ENCODE peak calls at places on chromosomes 6 and 20, in six cellular contexts. One of them, this sample, is unnamed.

GRCh38 chr20:25045343-25045712 is 12.6 kb downstream of the ACSS1 start:
- DNase-seq in GM12892: no peak
- DNase-seq in uterus: no peak
- DNase-seq in lower lobe of right lung: peak
- DNase-seq in stimulated activated CD8-positive, alpha-beta memory T cell treated with anti-CD3 and anti-CD28 coated beads, Interleukin-7, amount 100 ng/mL, for 4 hours: no peak
- DNase-seq in GM13977: no peak
- DNase-seq in this sample: no peak

GRCh38 chr20:51319522-51319921 is 223.0 kb downstream of the NFATC2 start:
- DNase-seq in stimulated activated CD8-positive, alpha-beta memory T cell treated with anti-CD3 and anti-CD28 coated beads, Interleukin-7, amount 100 ng/mL, for 4 hours: no peak
- DNase-seq in GM13977: no peak
- DNase-seq in GM12892: no peak
- DNase-seq in lower lobe of right lung: no peak
- DNase-seq in uterus: no peak
- DNase-seq in this sample: no peak

GRCh38 chr6:32416031-32416430 is 9.1 kb upstream of the BTNL2 start:
- DNase-seq in stimulated activated CD8-positive, alpha-beta memory T cell treated with anti-CD3 and anti-CD28 coated beads, Interleukin-7, amount 100 ng/mL, for 4 hours: no peak
- DNase-seq in GM12892: no peak
- DNase-seq in GM13977: no peak
- DNase-seq in lower lobe of right lung: no peak
- DNase-seq in uterus: no peak
- DNase-seq in this sample: no peak

GRCh38 chr20:62728028-62728780 is 19.6 kb downstream of the NTSR1 start:
- DNase-seq in GM13977: no peak
- DNase-seq in uterus: no peak
- DNase-seq in GM12892: no peak
- DNase-seq in stimulated activated CD8-positive, alpha-beta memory T cell treated with anti-CD3 and anti-CD28 coated beads, Interleukin-7, amount 100 ng/mL, for 4 hours: no peak
- DNase-seq in lower lobe of right lung: peak
- DNase-seq in this sample: no peak

GRCh38 chr20:62772618-62772993 is 23.7 kb upstream of the MRGBP start:
- DNase-seq in uterus: no peak
- DNase-seq in GM13977: no peak
- DNase-seq in lower lobe of right lung: no peak
- DNase-seq in GM12892: no peak
- DNase-seq in stimulated activated CD8-positive, alpha-beta memory T cell treated with anti-CD3 and anti-CD28 coated beads, Interleukin-7, amount 100 ng/mL, for 4 hours: no peak
- DNase-seq in this sample: no peak

GRCh38 chr6:144415014-144415413 is 129.9 kb downstream of the UTRN start:
- DNase-seq in uterus: no peak
- DNase-seq in GM13977: no peak
- DNase-seq in stimulated activated CD8-positive, alpha-beta memory T cell treated with anti-CD3 and anti-CD28 coated beads, Interleukin-7, amount 100 ng/mL, for 4 hours: no peak
- DNase-seq in lower lobe of right lung: no peak
- DNase-seq in GM12892: no peak
- DNase-seq in this sample: no peak

GRCh38 chr20:10304474-10305046 is 85.9 kb downstream of the SNAP25 start:
- DNase-seq in GM13977: no peak
- DNase-seq in lower lobe of right lung: no peak
- DNase-seq in stimulated activated CD8-positive, alpha-beta memory T cell treated with anti-CD3 and anti-CD28 coated beads, Interleukin-7, amount 100 ng/mL, for 4 hours: no peak
- DNase-seq in GM12892: no peak
- DNase-seq in uterus: no peak
- DNase-seq in this sample: no peak

GRCh38 chr6:127338936-127339335 is 4.5 kb downstream of the ECHDC1 start:
- DNase-seq in stimulated activated CD8-positive, alpha-beta memory T cell treated with anti-CD3 and anti-CD28 coated beads, Interleukin-7, amount 100 ng/mL, for 4 hours: no peak
- DNase-seq in GM13977: no peak
- DNase-seq in lower lobe of right lung: no peak
- DNase-seq in GM12892: no peak
- DNase-seq in uterus: no peak
- DNase-seq in this sample: no peak

GRCh38 chr20:43667341-43668132 is 623 bp downstream of the MYBL2 start:
- DNase-seq in uterus: no peak
- DNase-seq in GM13977: no peak
- DNase-seq in lower lobe of right lung: no peak
- DNase-seq in stimulated activated CD8-positive, alpha-beta memory T cell treated with anti-CD3 and anti-CD28 coated beads, Interleukin-7, amount 100 ng/mL, for 4 hours: no peak
- DNase-seq in GM12892: peak
- DNase-seq in this sample: peak

GRCh38 chr6:13281630-13282156 is 46.6 kb downstream of the TBC1D7 start:
- DNase-seq in lower lobe of right lung: no peak
- DNase-seq in GM13977: no peak
- DNase-seq in stimulated activated CD8-positive, alpha-beta memory T cell treated with anti-CD3 and anti-CD28 coated beads, Interleukin-7, amount 100 ng/mL, for 4 hours: no peak
- DNase-seq in GM12892: no peak
- DNase-seq in uterus: no peak
- DNase-seq in this sample: no peak

GRCh38 chr20:21133917-21134622 is 8.2 kb downstream of the KIZ start:
- DNase-seq in lower lobe of right lung: no peak
- DNase-seq in stimulated activated CD8-positive, alpha-beta memory T cell treated with anti-CD3 and anti-CD28 coated beads, Interleukin-7, amount 100 ng/mL, for 4 hours: no peak
- DNase-seq in GM12892: no peak
- DNase-seq in GM13977: no peak
- DNase-seq in uterus: no peak
- DNase-seq in this sample: no peak

GRCh38 chr20:61994546-61994945 is 71.1 kb downstream of the TAF4 start:
- DNase-seq in GM13977: no peak
- DNase-seq in lower lobe of right lung: no peak
- DNase-seq in uterus: no peak
- DNase-seq in stimulated activated CD8-positive, alpha-beta memory T cell treated with anti-CD3 and anti-CD28 coated beads, Interleukin-7, amount 100 ng/mL, for 4 hours: no peak
- DNase-seq in GM12892: no peak
- DNase-seq in this sample: no peak

GRCh38 chr6:138473144-138473543 is 26.1 kb downstream of the NHSL1 start:
- DNase-seq in stimulated activated CD8-positive, alpha-beta memory T cell treated with anti-CD3 and anti-CD28 coated beads, Interleukin-7, amount 100 ng/mL, for 4 hours: no peak
- DNase-seq in GM13977: no peak
- DNase-seq in lower lobe of right lung: no peak
- DNase-seq in uterus: no peak
- DNase-seq in GM12892: no peak
- DNase-seq in this sample: no peak

GRCh38 chr6:11811644-11812264 is 33.2 kb upstream of the ADTRP start:
- DNase-seq in GM12892: no peak
- DNase-seq in GM13977: no peak
- DNase-seq in uterus: no peak
- DNase-seq in lower lobe of right lung: no peak
- DNase-seq in stimulated activated CD8-positive, alpha-beta memory T cell treated with anti-CD3 and anti-CD28 coated beads, Interleukin-7, amount 100 ng/mL, for 4 hours: no peak
- DNase-seq in this sample: no peak

GRCh38 chr6:114863610-114864009 is 520.8 kb upstream of the HS3ST5 start:
- DNase-seq in GM13977: no peak
- DNase-seq in uterus: no peak
- DNase-seq in lower lobe of right lung: no peak
- DNase-seq in GM12892: no peak
- DNase-seq in stimulated activated CD8-positive, alpha-beta memory T cell treated with anti-CD3 and anti-CD28 coated beads, Interleukin-7, amount 100 ng/mL, for 4 hours: no peak
- DNase-seq in this sample: no peak

GRCh38 chr20:47086316-47086715 is 191.7 kb downstream of the EYA2 start:
- DNase-seq in lower lobe of right lung: no peak
- DNase-seq in uterus: no peak
- DNase-seq in GM13977: no peak
- DNase-seq in stimulated activated CD8-positive, alpha-beta memory T cell treated with anti-CD3 and anti-CD28 coated beads, Interleukin-7, amount 100 ng/mL, for 4 hours: no peak
- DNase-seq in GM12892: no peak
- DNase-seq in this sample: no peak

GRCh38 chr20:38146628-38147027 is 18.4 kb downstream of the TGM2 start:
- DNase-seq in stimulated activated CD8-positive, alpha-beta memory T cell treated with anti-CD3 and anti-CD28 coated beads, Interleukin-7, amount 100 ng/mL, for 4 hours: no peak
- DNase-seq in uterus: no peak
- DNase-seq in GM13977: no peak
- DNase-seq in GM12892: no peak
- DNase-seq in lower lobe of right lung: no peak
- DNase-seq in this sample: no peak

GRCh38 chr6:124551711-124552233 is 410.5 kb upstream of the RNF217 start:
- DNase-seq in GM12892: no peak
- DNase-seq in lower lobe of right lung: no peak
- DNase-seq in stimulated activated CD8-positive, alpha-beta memory T cell treated with anti-CD3 and anti-CD28 coated beads, Interleukin-7, amount 100 ng/mL, for 4 hours: no peak
- DNase-seq in uterus: no peak
- DNase-seq in GM13977: no peak
- DNase-seq in this sample: no peak

GRCh38 chr6:170243791-170244291 is 47.0 kb downstream of the DLL1 start:
- DNase-seq in GM12892: no peak
- DNase-seq in uterus: no peak
- DNase-seq in GM13977: no peak
- DNase-seq in stimulated activated CD8-positive, alpha-beta memory T cell treated with anti-CD3 and anti-CD28 coated beads, Interleukin-7, amount 100 ng/mL, for 4 hours: no peak
- DNase-seq in lower lobe of right lung: no peak
- DNase-seq in this sample: no peak

GRCh38 chr20:47878601-47879004 is 93.3 kb upstream of the SULF2 start:
- DNase-seq in GM13977: no peak
- DNase-seq in lower lobe of right lung: no peak
- DNase-seq in uterus: no peak
- DNase-seq in GM12892: no peak
- DNase-seq in stimulated activated CD8-positive, alpha-beta memory T cell treated with anti-CD3 and anti-CD28 coated beads, Interleukin-7, amount 100 ng/mL, for 4 hours: no peak
- DNase-seq in this sample: no peak

GRCh38 chr6:2902470-2902762 is 693 bp downstream of the SERPINB9 start:
- DNase-seq in GM13977: no peak
- DNase-seq in GM12892: no peak
- DNase-seq in lower lobe of right lung: peak
- DNase-seq in uterus: peak
- DNase-seq in stimulated activated CD8-positive, alpha-beta memory T cell treated with anti-CD3 and anti-CD28 coated beads, Interleukin-7, amount 100 ng/mL, for 4 hours: no peak
- DNase-seq in this sample: no peak

GRCh38 chr6:106631356-106631755 is 2.0 kb downstream of the QRSL1 start:
- DNase-seq in stimulated activated CD8-positive, alpha-beta memory T cell treated with anti-CD3 and anti-CD28 coated beads, Interleukin-7, amount 100 ng/mL, for 4 hours: no peak
- DNase-seq in lower lobe of right lung: no peak
- DNase-seq in GM13977: no peak
- DNase-seq in uterus: no peak
- DNase-seq in GM12892: no peak
- DNase-seq in this sample: no peak

GRCh38 chr20:11922561-11922960 is 4.9 kb downstream of the BTBD3 start:
- DNase-seq in GM13977: no peak
- DNase-seq in GM12892: no peak
- DNase-seq in uterus: no peak
- DNase-seq in stimulated activated CD8-positive, alpha-beta memory T cell treated with anti-CD3 and anti-CD28 coated beads, Interleukin-7, amount 100 ng/mL, for 4 hours: no peak
- DNase-seq in lower lobe of right lung: no peak
- DNase-seq in this sample: no peak

GRCh38 chr6:68108243-68108835 is 526.7 kb upstream of the ADGRB3 start:
- DNase-seq in GM13977: peak
- DNase-seq in stimulated activated CD8-positive, alpha-beta memory T cell treated with anti-CD3 and anti-CD28 coated beads, Interleukin-7, amount 100 ng/mL, for 4 hours: no peak
- DNase-seq in uterus: no peak
- DNase-seq in lower lobe of right lung: no peak
- DNase-seq in GM12892: no peak
- DNase-seq in this sample: no peak

GRCh38 chr6:1059596-1059995 is 252.3 kb upstream of the FOXQ1 start:
- DNase-seq in lower lobe of right lung: no peak
- DNase-seq in stimulated activated CD8-positive, alpha-beta memory T cell treated with anti-CD3 and anti-CD28 coated beads, Interleukin-7, amount 100 ng/mL, for 4 hours: no peak
- DNase-seq in uterus: no peak
- DNase-seq in GM12892: no peak
- DNase-seq in GM13977: no peak
- DNase-seq in this sample: no peak

GRCh38 chr20:38405132-38405531 is 30.0 kb downstream of the SNHG17 start:
- DNase-seq in lower lobe of right lung: no peak
- DNase-seq in GM13977: no peak
- DNase-seq in uterus: no peak
- DNase-seq in stimulated activated CD8-positive, alpha-beta memory T cell treated with anti-CD3 and anti-CD28 coated beads, Interleukin-7, amount 100 ng/mL, for 4 hours: no peak
- DNase-seq in GM12892: no peak
- DNase-seq in this sample: no peak

GRCh38 chr6:167350731-167351655 is 26.1 kb downstream of the TTLL2 start:
- DNase-seq in stimulated activated CD8-positive, alpha-beta memory T cell treated with anti-CD3 and anti-CD28 coated beads, Interleukin-7, amount 100 ng/mL, for 4 hours: peak
- DNase-seq in uterus: peak
- DNase-seq in GM12892: no peak
- DNase-seq in lower lobe of right lung: peak
- DNase-seq in GM13977: peak
- DNase-seq in this sample: peak

GRCh38 chr20:59966428-59966827 is 8.2 kb downstream of the CDH26 start:
- DNase-seq in uterus: no peak
- DNase-seq in GM12892: no peak
- DNase-seq in lower lobe of right lung: no peak
- DNase-seq in stimulated activated CD8-positive, alpha-beta memory T cell treated with anti-CD3 and anti-CD28 coated beads, Interleukin-7, amount 100 ng/mL, for 4 hours: no peak
- DNase-seq in GM13977: no peak
- DNase-seq in this sample: no peak

GRCh38 chr20:41334036-41334435 is 6.6 kb upstream of the LPIN3 start:
- DNase-seq in GM13977: no peak
- DNase-seq in lower lobe of right lung: no peak
- DNase-seq in GM12892: no peak
- DNase-seq in stimulated activated CD8-positive, alpha-beta memory T cell treated with anti-CD3 and anti-CD28 coated beads, Interleukin-7, amount 100 ng/mL, for 4 hours: no peak
- DNase-seq in uterus: no peak
- DNase-seq in this sample: no peak

GRCh38 chr6:13229205-13230085 is 98.9 kb downstream of the TBC1D7 start:
- DNase-seq in lower lobe of right lung: no peak
- DNase-seq in GM13977: peak
- DNase-seq in stimulated activated CD8-positive, alpha-beta memory T cell treated with anti-CD3 and anti-CD28 coated beads, Interleukin-7, amount 100 ng/mL, for 4 hours: peak
- DNase-seq in uterus: no peak
- DNase-seq in GM12892: peak
- DNase-seq in this sample: peak

GRCh38 chr6:167714166-167714565 is 112.5 kb upstream of the AFDN start:
- DNase-seq in GM13977: no peak
- DNase-seq in stimulated activated CD8-positive, alpha-beta memory T cell treated with anti-CD3 and anti-CD28 coated beads, Interleukin-7, amount 100 ng/mL, for 4 hours: no peak
- DNase-seq in uterus: no peak
- DNase-seq in lower lobe of right lung: no peak
- DNase-seq in GM12892: no peak
- DNase-seq in this sample: no peak

GRCh38 chr6:103002282-103002681 is 1608.8 kb downstream of the GRIK2 start:
- DNase-seq in stimulated activated CD8-positive, alpha-beta memory T cell treated with anti-CD3 and anti-CD28 coated beads, Interleukin-7, amount 100 ng/mL, for 4 hours: no peak
- DNase-seq in uterus: no peak
- DNase-seq in GM12892: no peak
- DNase-seq in lower lobe of right lung: no peak
- DNase-seq in GM13977: no peak
- DNase-seq in this sample: no peak

GRCh38 chr6:107585815-107586435 is 96.0 kb downstream of the SOBP start:
- DNase-seq in uterus: no peak
- DNase-seq in GM12892: no peak
- DNase-seq in GM13977: no peak
- DNase-seq in lower lobe of right lung: no peak
- DNase-seq in stimulated activated CD8-positive, alpha-beta memory T cell treated with anti-CD3 and anti-CD28 coated beads, Interleukin-7, amount 100 ng/mL, for 4 hours: no peak
- DNase-seq in this sample: no peak

GRCh38 chr20:56944546-56944945 is 315.4 kb downstream of the TFAP2C start:
- DNase-seq in uterus: no peak
- DNase-seq in GM12892: no peak
- DNase-seq in stimulated activated CD8-positive, alpha-beta memory T cell treated with anti-CD3 and anti-CD28 coated beads, Interleukin-7, amount 100 ng/mL, for 4 hours: no peak
- DNase-seq in GM13977: no peak
- DNase-seq in lower lobe of right lung: no peak
- DNase-seq in this sample: no peak

GRCh38 chr20:50400705-50401045 is 109.5 kb upstream of the PTPN1 start:
- DNase-seq in GM12892: no peak
- DNase-seq in uterus: no peak
- DNase-seq in stimulated activated CD8-positive, alpha-beta memory T cell treated with anti-CD3 and anti-CD28 coated beads, Interleukin-7, amount 100 ng/mL, for 4 hours: no peak
- DNase-seq in GM13977: no peak
- DNase-seq in lower lobe of right lung: no peak
- DNase-seq in this sample: no peak

This sample was measured in GM13976.